ENCODE peak calls at places on chromosomes 4 and X, in nine cellular contexts. One of them, this sample, is unnamed.

GRCh38 chrX:13180807-13181206 is 136.4 kb upstream of the FAM9C start:
- DNase-seq in tibial artery: no peak
- DNase-seq in B cell: no peak
- DNase-seq in body of pancreas: no peak
- DNase-seq in MM.1S: no peak
- DNase-seq in ascending aorta: no peak
- DNase-seq in astrocyte: peak
- DNase-seq in RWPE1: peak
- DNase-seq in ovary: no peak
- DNase-seq in this sample: no peak

GRCh38 chr4:145130788-145131398 is 32.8 kb downstream of the ABCE1 start:
- DNase-seq in ascending aorta: no peak
- DNase-seq in ovary: no peak
- DNase-seq in B cell: no peak
- DNase-seq in RWPE1: peak
- DNase-seq in astrocyte: peak
- DNase-seq in tibial artery: no peak
- DNase-seq in body of pancreas: no peak
- DNase-seq in MM.1S: no peak
- DNase-seq in this sample: no peak

GRCh38 chrX:32788936-32789335 is 422.4 kb downstream of the DMD start:
- DNase-seq in RWPE1: no peak
- DNase-seq in ovary: no peak
- DNase-seq in body of pancreas: no peak
- DNase-seq in MM.1S: no peak
- DNase-seq in astrocyte: no peak
- DNase-seq in B cell: no peak
- DNase-seq in tibial artery: no peak
- DNase-seq in ascending aorta: no peak
- DNase-seq in this sample: no peak

GRCh38 chrX:15056044-15056443 is 182.8 kb downstream of the MOSPD2 start:
- DNase-seq in B cell: no peak
- DNase-seq in ovary: no peak
- DNase-seq in ascending aorta: no peak
- DNase-seq in astrocyte: no peak
- DNase-seq in MM.1S: no peak
- DNase-seq in tibial artery: no peak
- DNase-seq in body of pancreas: no peak
- DNase-seq in RWPE1: no peak
- DNase-seq in this sample: no peak

GRCh38 chr4:85489273-85489672 is 14.3 kb downstream of the ARHGAP24 start:
- DNase-seq in body of pancreas: no peak
- DNase-seq in B cell: no peak
- DNase-seq in MM.1S: no peak
- DNase-seq in ascending aorta: no peak
- DNase-seq in astrocyte: peak
- DNase-seq in RWPE1: peak
- DNase-seq in ovary: no peak
- DNase-seq in tibial artery: no peak
- DNase-seq in this sample: no peak

GRCh38 chr4:182384496-182385155 is 141.4 kb downstream of the TENM3 start:
- DNase-seq in RWPE1: no peak
- DNase-seq in B cell: no peak
- DNase-seq in tibial artery: no peak
- DNase-seq in body of pancreas: no peak
- DNase-seq in astrocyte: peak
- DNase-seq in ascending aorta: no peak
- DNase-seq in MM.1S: no peak
- DNase-seq in ovary: no peak
- DNase-seq in this sample: no peak

GRCh38 chr4:16626945-16627344 is 271.5 kb downstream of the LDB2 start:
- DNase-seq in astrocyte: peak
- DNase-seq in tibial artery: no peak
- DNase-seq in RWPE1: peak
- DNase-seq in B cell: no peak
- DNase-seq in ascending aorta: no peak
- DNase-seq in MM.1S: no peak
- DNase-seq in body of pancreas: peak
- DNase-seq in ovary: no peak
- DNase-seq in this sample: no peak

GRCh38 chrX:131734621-131735020 is 190.7 kb downstream of the OR13H1 start:
- DNase-seq in ovary: peak
- DNase-seq in astrocyte: peak
- DNase-seq in RWPE1: no peak
- DNase-seq in ascending aorta: peak
- DNase-seq in tibial artery: no peak
- DNase-seq in MM.1S: peak
- DNase-seq in body of pancreas: no peak
- DNase-seq in B cell: no peak
- DNase-seq in this sample: peak

GRCh38 chr4:72679666-72680065 is 110.6 kb upstream of the ADAMTS3 start:
- DNase-seq in RWPE1: no peak
- DNase-seq in ovary: no peak
- DNase-seq in astrocyte: no peak
- DNase-seq in ascending aorta: no peak
- DNase-seq in MM.1S: no peak
- DNase-seq in B cell: no peak
- DNase-seq in tibial artery: no peak
- DNase-seq in body of pancreas: no peak
- DNase-seq in this sample: no peak

GRCh38 chr4:182846041-182846440 is 71.1 kb downstream of the DCTD start:
- DNase-seq in MM.1S: no peak
- DNase-seq in B cell: no peak
- DNase-seq in RWPE1: no peak
- DNase-seq in astrocyte: no peak
- DNase-seq in ascending aorta: no peak
- DNase-seq in tibial artery: no peak
- DNase-seq in body of pancreas: no peak
- DNase-seq in ovary: no peak
- DNase-seq in this sample: no peak

GRCh38 chrX:155966876-155967275 is 30.6 kb upstream of the IL9R start:
- DNase-seq in tibial artery: no peak
- DNase-seq in ovary: no peak
- DNase-seq in RWPE1: peak
- DNase-seq in MM.1S: no peak
- DNase-seq in body of pancreas: no peak
- DNase-seq in ascending aorta: no peak
- DNase-seq in astrocyte: no peak
- DNase-seq in B cell: no peak
- DNase-seq in this sample: no peak

GRCh38 chr4:102935716-102936115 is 66.9 kb downstream of the CISD2 start:
- DNase-seq in RWPE1: no peak
- DNase-seq in MM.1S: no peak
- DNase-seq in ovary: no peak
- DNase-seq in body of pancreas: no peak
- DNase-seq in ascending aorta: no peak
- DNase-seq in astrocyte: no peak
- DNase-seq in B cell: no peak
- DNase-seq in tibial artery: no peak
- DNase-seq in this sample: no peak

GRCh38 chrX:100980608-100981497 is 11.3 kb downstream of the ARL13A start:
- DNase-seq in astrocyte: peak
- DNase-seq in RWPE1: peak
- DNase-seq in ovary: no peak
- DNase-seq in body of pancreas: no peak
- DNase-seq in tibial artery: peak
- DNase-seq in B cell: no peak
- DNase-seq in ascending aorta: peak
- DNase-seq in MM.1S: no peak
- DNase-seq in this sample: no peak

GRCh38 chr4:108561086-108561485 is 59.3 kb upstream of the RPL34 start:
- DNase-seq in tibial artery: no peak
- DNase-seq in RWPE1: no peak
- DNase-seq in MM.1S: no peak
- DNase-seq in ovary: no peak
- DNase-seq in B cell: no peak
- DNase-seq in body of pancreas: no peak
- DNase-seq in astrocyte: no peak
- DNase-seq in ascending aorta: no peak
- DNase-seq in this sample: no peak

GRCh38 chr4:88791274-88791673 is 93.6 kb upstream of the NAP1L5 start:
- DNase-seq in tibial artery: no peak
- DNase-seq in RWPE1: no peak
- DNase-seq in body of pancreas: no peak
- DNase-seq in B cell: no peak
- DNase-seq in astrocyte: peak
- DNase-seq in ascending aorta: no peak
- DNase-seq in MM.1S: peak
- DNase-seq in ovary: no peak
- DNase-seq in this sample: no peak

GRCh38 chr4:26213317-26213716 is 107.5 kb upstream of the RBPJ start:
- DNase-seq in body of pancreas: no peak
- DNase-seq in ascending aorta: no peak
- DNase-seq in astrocyte: no peak
- DNase-seq in RWPE1: no peak
- DNase-seq in tibial artery: no peak
- DNase-seq in MM.1S: no peak
- DNase-seq in ovary: no peak
- DNase-seq in B cell: no peak
- DNase-seq in this sample: no peak

DNA sequence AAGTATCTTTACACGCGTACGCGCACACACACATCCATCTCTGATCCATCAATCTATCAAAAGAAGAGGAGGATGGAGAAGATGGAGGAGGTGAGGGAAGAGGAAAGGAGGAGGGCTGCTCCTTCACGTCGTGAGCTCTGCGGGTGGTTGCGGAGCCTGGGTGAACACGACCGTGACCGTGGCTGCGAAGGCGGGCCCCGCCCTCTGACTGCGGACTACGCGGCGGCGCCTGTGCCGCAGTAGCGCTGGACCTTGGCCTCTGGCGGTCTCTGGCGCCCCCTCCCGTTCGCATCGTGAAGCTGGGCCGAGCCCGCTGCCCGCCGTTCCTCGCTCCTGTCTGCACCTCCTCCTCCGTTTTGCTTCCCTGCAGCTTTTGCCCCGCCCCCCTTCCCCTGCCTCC is 37.7 kb upstream of the ARAF start:
- DNase-seq in RWPE1: peak
- DNase-seq in body of pancreas: peak
- DNase-seq in astrocyte: peak
- DNase-seq in B cell: peak
- DNase-seq in tibial artery: peak
- DNase-seq in ascending aorta: peak
- DNase-seq in MM.1S: peak
- DNase-seq in ovary: peak
- DNase-seq in this sample: peak
- TF ChIP-seq CTCF in RWPE1: peak
- TF ChIP-seq CTCF in body of pancreas: peak
- TF ChIP-seq CTCF in astrocyte: peak
- TF ChIP-seq CTCF in B cell: peak
- TF ChIP-seq CTCF in tibial artery: peak
- TF ChIP-seq CTCF in ascending aorta: peak
- TF ChIP-seq CTCF in MM.1S: peak
- TF ChIP-seq CTCF in ovary: peak
- TF ChIP-seq CTCF in this sample: peak

GRCh38 chr4:163665521-163666334 is 171.2 kb downstream of the TMA16 start:
- DNase-seq in MM.1S: peak
- DNase-seq in body of pancreas: no peak
- DNase-seq in RWPE1: no peak
- DNase-seq in tibial artery: no peak
- DNase-seq in ovary: no peak
- DNase-seq in B cell: no peak
- DNase-seq in astrocyte: no peak
- DNase-seq in ascending aorta: no peak
- DNase-seq in this sample: no peak
- TF ChIP-seq CTCF in MM.1S: peak
- TF ChIP-seq CTCF in body of pancreas: no peak
- TF ChIP-seq CTCF in RWPE1: no peak
- TF ChIP-seq CTCF in tibial artery: no peak
- TF ChIP-seq CTCF in ovary: no peak
- TF ChIP-seq CTCF in B cell: peak
- TF ChIP-seq CTCF in astrocyte: no peak
- TF ChIP-seq CTCF in ascending aorta: no peak
- TF ChIP-seq CTCF in this sample: peak

GRCh38 chr4:113893546-113893945 is 85.9 kb downstream of the ARSJ start:
- DNase-seq in RWPE1: peak
- DNase-seq in body of pancreas: no peak
- DNase-seq in MM.1S: peak
- DNase-seq in ascending aorta: no peak
- DNase-seq in ovary: no peak
- DNase-seq in tibial artery: no peak
- DNase-seq in B cell: no peak
- DNase-seq in astrocyte: no peak
- DNase-seq in this sample: no peak
- TF ChIP-seq CTCF in RWPE1: no peak
- TF ChIP-seq CTCF in body of pancreas: no peak
- TF ChIP-seq CTCF in MM.1S: peak
- TF ChIP-seq CTCF in ascending aorta: no peak
- TF ChIP-seq CTCF in ovary: no peak
- TF ChIP-seq CTCF in tibial artery: no peak
- TF ChIP-seq CTCF in B cell: no peak
- TF ChIP-seq CTCF in astrocyte: peak
- TF ChIP-seq CTCF in this sample: no peak

DNA sequence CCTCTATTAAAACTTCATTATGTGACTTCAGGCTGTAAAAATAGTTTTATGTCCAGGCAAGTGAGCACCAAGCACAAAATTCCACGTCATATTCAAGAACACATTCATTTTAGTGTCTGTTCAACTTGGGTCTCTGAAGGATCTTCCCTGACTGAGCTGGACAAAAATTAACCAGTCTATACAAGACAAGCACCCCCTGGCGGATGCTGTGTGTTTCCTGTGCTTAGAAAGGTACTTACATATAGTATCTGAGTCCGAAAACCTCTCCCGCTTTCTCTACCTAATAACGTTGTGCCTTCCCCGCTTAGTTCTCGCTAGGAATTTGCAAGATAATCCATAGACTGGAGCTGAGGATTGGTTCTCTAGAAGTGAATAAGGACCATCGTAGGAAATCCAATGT is 2214.5 kb upstream of the TENM3 start:
- DNase-seq in astrocyte: peak
- DNase-seq in body of pancreas: peak
- DNase-seq in RWPE1: no peak
- DNase-seq in tibial artery: no peak
- DNase-seq in MM.1S: peak
- DNase-seq in B cell: peak
- DNase-seq in ovary: no peak
- DNase-seq in ascending aorta: no peak
- DNase-seq in this sample: no peak
- TF ChIP-seq CTCF in astrocyte: peak
- TF ChIP-seq CTCF in body of pancreas: no peak
- TF ChIP-seq CTCF in RWPE1: no peak
- TF ChIP-seq CTCF in tibial artery: no peak
- TF ChIP-seq CTCF in MM.1S: peak
- TF ChIP-seq CTCF in B cell: peak
- TF ChIP-seq CTCF in ovary: no peak
- TF ChIP-seq CTCF in ascending aorta: no peak
- TF ChIP-seq CTCF in this sample: peak

DNA sequence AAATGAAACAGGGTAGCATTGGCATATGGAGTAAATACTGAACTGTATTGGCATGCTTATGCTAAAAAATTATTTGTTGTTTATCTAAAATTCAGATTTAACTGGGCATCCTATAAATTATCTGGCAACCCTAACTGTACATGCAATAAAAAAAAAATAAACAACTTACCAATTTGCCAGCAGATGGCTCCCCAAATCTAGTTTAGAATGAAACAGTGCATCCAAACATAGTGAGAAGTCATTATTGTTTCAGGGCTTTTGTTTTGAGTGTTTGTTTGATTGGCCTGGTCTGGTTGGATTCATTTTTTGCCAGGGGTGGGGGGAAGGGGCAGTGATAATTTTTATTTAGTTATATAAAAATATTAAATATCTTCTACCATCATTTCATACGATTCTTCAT is 12.8 kb upstream of the NSUN7 start:
- DNase-seq in MM.1S: peak
- DNase-seq in body of pancreas: no peak
- DNase-seq in astrocyte: peak
- DNase-seq in B cell: no peak
- DNase-seq in ascending aorta: no peak
- DNase-seq in ovary: no peak
- DNase-seq in tibial artery: no peak
- DNase-seq in RWPE1: peak
- DNase-seq in this sample: no peak
- TF ChIP-seq CTCF in MM.1S: peak
- TF ChIP-seq CTCF in body of pancreas: no peak
- TF ChIP-seq CTCF in astrocyte: peak
- TF ChIP-seq CTCF in B cell: peak
- TF ChIP-seq CTCF in ascending aorta: no peak
- TF ChIP-seq CTCF in ovary: no peak
- TF ChIP-seq CTCF in tibial artery: peak
- TF ChIP-seq CTCF in RWPE1: peak
- TF ChIP-seq CTCF in this sample: peak